ENCODE peak calls at places on chromosomes 5 and 9, in six cellular contexts. Z, T, Y, X, P and K are unnamed samples.

GRCh38 chr9:100583019-100583802 is 5.3 kb downstream of the CAVIN4 start:
- DNase-seq in Z (no peak), T (no peak), Y (no peak), X (no peak), P (no peak), K (no peak)

GRCh38 chr5:180047667-180048066 is 23.9 kb downstream of the RNF130 start:
- DNase-seq in Z (peak), T (no peak), Y (no peak), X (no peak), P (no peak), K (no peak)

GRCh38 chr9:105280730-105281129 is 36.3 kb downstream of the SLC44A1 start:
- DNase-seq in Z (no peak), T (no peak), Y (no peak), X (no peak), P (no peak), K (no peak)

GRCh38 chr9:99489043-99489378 is 266.9 kb downstream of the SEC61B start:
- DNase-seq in Z (no peak), T (no peak), Y (no peak), X (no peak), P (no peak), K (peak)

GRCh38 chr9:134377976-134378375 is 51.7 kb downstream of the RXRA start:
- DNase-seq in Z (peak), T (no peak), Y (no peak), X (no peak), P (no peak), K (no peak)

GRCh38 chr5:39422886-39423285 is 1.9 kb downstream of the DAB2 start:
- DNase-seq in Z (no peak), T (no peak), Y (no peak), X (no peak), P (no peak), K (no peak)

GRCh38 chr5:170390472-170390871 is 1.3 kb upstream of the KCNMB1 start:
- DNase-seq in Z (no peak), T (no peak), Y (no peak), X (no peak), P (no peak), K (no peak)

GRCh38 chr9:77449177-77450092 is 198.7 kb downstream of the GNA14 start:
- DNase-seq in Z (no peak), T (no peak), Y (no peak), X (no peak), P (peak), K (no peak)

GRCh38 chr9:79687131-79687447 is 115.3 kb downstream of the TLE4 start:
- DNase-seq in Z (no peak), T (no peak), Y (no peak), X (no peak), P (no peak), K (no peak)

GRCh38 chr5:90894866-90895420 is 336.3 kb downstream of the ADGRV1 start:
- DNase-seq in Z (no peak), T (no peak), Y (no peak), X (no peak), P (no peak), K (no peak)

GRCh38 chr5:131460867-131461572 is 174.0 kb downstream of the RAPGEF6 start:
- DNase-seq in Z (no peak), T (peak), Y (no peak), X (no peak), P (no peak), K (no peak)

GRCh38 chr9:89649045-89649691 is 44.4 kb downstream of the GADD45G start:
- DNase-seq in Z (no peak), T (no peak), Y (no peak), X (no peak), P (no peak), K (no peak)

GRCh38 chr9:128845186-128845931 is 15.8 kb upstream of the SPOUT1 start:
- DNase-seq in Z (no peak), T (no peak), Y (peak), X (no peak), P (peak), K (peak)

GRCh38 chr9:134326754-134327526 is 685 bp downstream of the RXRA start:
- DNase-seq in Z (peak), T (no peak), Y (no peak), X (no peak), P (peak), K (peak)

GRCh38 chr5:59756373-59757035 is 137.0 kb downstream of the PDE4D start:
- DNase-seq in Z (no peak), T (no peak), Y (no peak), X (no peak), P (no peak), K (no peak)

GRCh38 chr5:96714951-96715451 is 52.8 kb downstream of the CAST start:
- DNase-seq in Z (no peak), T (peak), Y (no peak), X (no peak), P (peak), K (peak)

GRCh38 chr5:100026601-100027000 is 508.6 kb upstream of the FAM174A start:
- DNase-seq in Z (no peak), T (no peak), Y (no peak), X (no peak), P (no peak), K (peak)

GRCh38 chr5:69527128-69527745 is 32.8 kb upstream of the GTF2H2C start:
- DNase-seq in Z (no peak), T (no peak), Y (no peak), X (no peak), P (no peak), K (no peak)

GRCh38 chr5:72291601-72292000 is 28.4 kb downstream of the MRPS27 start:
- DNase-seq in Z (no peak), T (no peak), Y (no peak), X (no peak), P (no peak), K (no peak)

GRCh38 chr5:31119938-31120641 is 73.4 kb upstream of the CDH6 start:
- DNase-seq in Z (no peak), T (no peak), Y (no peak), X (no peak), P (no peak), K (no peak)

GRCh38 chr9:35609001-35609819 is 4.1 kb downstream of the TESK1 start:
- DNase-seq in Z (no peak), T (no peak), Y (no peak), X (peak), P (no peak), K (no peak)

GRCh38 chr5:139251281-139251687 is 42.3 kb upstream of the MATR3 start:
- DNase-seq in Z (no peak), T (no peak), Y (no peak), X (no peak), P (peak), K (no peak)

GRCh38 chr5:135498662-135498995 is 37.1 kb downstream of the NEUROG1 start:
- DNase-seq in Z (no peak), T (no peak), Y (no peak), X (no peak), P (no peak), K (peak)

GRCh38 chr5:139383275-139383992 is at the start of gene SLC23A1:
- DNase-seq in Z (peak), T (no peak), Y (no peak), X (peak), P (no peak), K (no peak)

GRCh38 chr5:179680780-179681411 is at the start of gene CBY3:
- DNase-seq in Z (no peak), T (no peak), Y (no peak), X (no peak), P (no peak), K (no peak)

GRCh38 chr5:147782053-147783028 is at the start of gene JAKMIP2:
- DNase-seq in Z (peak), T (peak), Y (peak), X (no peak), P (peak), K (peak)